ENCODE peak calls at places on chromosomes 1 and 21, in four cellular contexts. T, V, G and E are unnamed samples.

GRCh38 chr1:226658538-226659125 is 80.5 kb downstream of the ITPKB start:
- DNase-seq in T (no peak), V (peak), G (no peak), E (no peak)

GRCh38 chr1:91741906-91742305 is 144.0 kb downstream of the TGFBR3 start:
- DNase-seq in G (no peak), V (no peak), T (no peak), E (no peak)

GRCh38 chr1:85229574-85230097 is 28.8 kb upstream of the SYDE2 start:
- DNase-seq in G (peak), V (no peak), T (no peak), E (no peak)

GRCh38 chr21:24045775-24046215 is 1561.5 kb downstream of the MRPL39 start:
- DNase-seq in T (peak), V (peak), G (peak), E (peak)

GRCh38 chr1:41382531-41383090 is 21.4 kb downstream of the FOXO6 start:
- DNase-seq in G (peak), V (peak), T (peak), E (peak)

GRCh38 chr1:6466023-6466422 is at the start of gene TNFRSF25:
- DNase-seq in G (no peak), T (no peak), V (no peak), E (no peak)

GRCh38 chr1:177340601-177341067 is 169.9 kb downstream of the BRINP2 start:
- DNase-seq in V (no peak), G (no peak), T (no peak), E (peak)

GRCh38 chr1:52738148-52738547 is 11.9 kb downstream of the ZYG11B start:
- DNase-seq in G (no peak), T (no peak), V (no peak), E (no peak)

GRCh38 chr21:21366277-21366676 is 368.1 kb downstream of the NCAM2 start:
- DNase-seq in V (no peak), T (no peak), G (no peak), E (no peak)

GRCh38 chr1:87151500-87152421 is 176.9 kb upstream of the LMO4 start:
- DNase-seq in V (peak), G (peak), T (peak), E (peak)

GRCh38 chr1:36420409-36420808 is 22.7 kb upstream of the LSM10 start:
- DNase-seq in G (no peak), T (peak), V (no peak), E (no peak)

GRCh38 chr1:204398197-204399125 is 13.2 kb downstream of the PPP1R15B start:
- DNase-seq in G (peak), V (peak), T (no peak), E (peak)

GRCh38 chr1:22535399-22535798 is 27.9 kb upstream of the EPHA8 start:
- DNase-seq in V (no peak), G (no peak), T (no peak), E (no peak)

GRCh38 chr1:152398812-152399698 is 15.0 kb downstream of the CRNN start:
- DNase-seq in V (no peak), T (no peak), G (no peak), E (no peak)

GRCh38 chr21:27315373-27315772 is 348.5 kb upstream of the ADAMTS5 start:
- DNase-seq in G (no peak), V (no peak), T (no peak), E (no peak)

GRCh38 chr1:39676951-39677350 is 5.0 kb upstream of the NT5C1A start:
- DNase-seq in T (no peak), V (no peak), G (peak), E (no peak)

GRCh38 chr1:225874431-225874830 is 7.7 kb downstream of the TMEM63A start:
- DNase-seq in G (no peak), V (no peak), T (no peak), E (no peak)

GRCh38 chr1:35935436-35935835 is 4.5 kb downstream of the AGO3 start:
- DNase-seq in G (no peak), T (no peak), V (no peak), E (no peak)

GRCh38 chr1:196678510-196678884 is 26.7 kb downstream of the CFH start:
- DNase-seq in V (no peak), G (peak), T (no peak), E (no peak)

GRCh38 chr1:164673584-164674214 is 114.7 kb downstream of the PBX1 start:
- DNase-seq in V (no peak), T (no peak), G (no peak), E (peak)

GRCh38 chr1:44305962-44306422 is 49.1 kb downstream of the ERI3 start:
- DNase-seq in T (no peak), G (no peak), V (no peak), E (no peak)

GRCh38 chr1:244361764-244362473 is 89.8 kb downstream of the ADSS2 start:
- DNase-seq in T (no peak), V (peak), G (peak), E (no peak)

GRCh38 chr1:107935396-107936064 is 29.4 kb downstream of the VAV3 start:
- DNase-seq in V (no peak), T (no peak), G (no peak), E (no peak)

GRCh38 chr1:99850458-99850974 is 355 bp downstream of the AGL start:
- DNase-seq in T (no peak), V (peak), G (no peak), E (no peak)

GRCh38 chr1:39213511-39214002 is 9.1 kb downstream of the MACF1 start:
- DNase-seq in G (peak), T (no peak), V (no peak), E (no peak)

GRCh38 chr1:7539772-7540175 is 231.3 kb upstream of the VAMP3 start:
- DNase-seq in V (no peak), T (no peak), G (peak), E (peak)

GRCh38 chr1:207050428-207050767 is 610 bp downstream of the YOD1 start:
- DNase-seq in G (no peak), T (no peak), V (no peak), E (no peak)

GRCh38 chr1:149917590-149918144 is at the start of gene SV2A:
- DNase-seq in T (no peak), G (no peak), V (peak), E (peak)

GRCh38 chr1:33562563-33562962 is 90.1 kb downstream of the ZSCAN20 start:
- DNase-seq in V (no peak), G (no peak), T (no peak), E (no peak)

GRCh38 chr1:29762635-29763034 is 526.3 kb downstream of the PTPRU start:
- DNase-seq in T (no peak), G (no peak), V (no peak), E (no peak)
- TF ChIP-seq CTCF in T (no peak), G (no peak), V (no peak), E (no peak)

DNA sequence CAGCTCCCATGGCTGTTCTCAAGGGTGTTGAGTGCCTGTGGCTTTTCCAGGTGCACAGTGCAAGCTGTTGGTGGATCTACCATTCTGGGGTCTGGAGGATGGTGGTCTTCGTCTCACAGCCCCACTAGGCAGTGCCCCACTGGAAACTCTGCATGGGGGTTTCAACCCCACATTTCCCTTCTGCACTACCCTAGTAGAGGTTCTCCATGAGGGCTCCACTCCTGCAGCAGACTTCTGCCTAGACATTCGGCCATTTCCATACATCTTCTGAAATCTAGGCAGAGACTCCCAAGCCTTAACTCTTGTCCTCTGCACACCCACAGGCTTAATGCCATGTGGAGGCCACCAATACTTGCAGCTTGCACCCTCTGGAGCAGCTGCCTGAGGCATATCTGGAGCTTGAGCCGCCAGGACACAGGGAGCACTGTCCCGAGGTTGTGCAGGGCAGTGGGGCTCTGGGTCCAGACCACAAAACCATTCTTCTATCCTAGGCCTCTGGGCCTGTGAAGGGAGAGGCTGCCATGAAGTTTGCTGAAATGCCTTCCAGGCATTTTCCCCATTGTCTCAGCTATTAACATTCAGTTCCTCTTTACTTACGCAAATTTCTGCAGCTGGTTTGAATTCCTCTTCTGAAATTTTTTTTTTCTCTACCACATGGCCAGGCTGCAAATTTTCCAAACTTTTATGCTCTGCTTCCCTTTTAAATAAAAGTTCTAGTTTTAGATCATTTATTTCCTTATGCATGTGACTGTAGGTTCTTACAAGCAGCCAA is 8.8 kb upstream of the CAPN8 start:
- DNase-seq in V (no peak), T (no peak), G (no peak), E (no peak)
- TF ChIP-seq CTCF in V (no peak), T (no peak), G (no peak), E (no peak)

GRCh38 chr21:33402011-33402979 is 918 bp upstream of the IFNGR2 start:
- DNase-seq in V (peak), T (peak), G (no peak), E (peak)
- TF ChIP-seq CTCF in V (no peak), T (no peak), G (no peak), E (no peak)

GRCh38 chr1:12618661-12619395 is 818 bp upstream of the DHRS3 start:
- DNase-seq in G (peak), V (peak), T (peak), E (peak)

GRCh38 chr1:12617901-12618660 is at the start of gene DHRS3:
- DNase-seq in V (peak), G (peak), T (peak), E (peak)

GRCh38 chr1:12620931-12621330 is 2.9 kb upstream of the DHRS3 start:
- DNase-seq in V (no peak), G (no peak), T (no peak), E (no peak)

GRCh38 chr1:12620142-12620865 is 2.3 kb upstream of the DHRS3 start:
- DNase-seq in G (no peak), V (no peak), T (no peak), E (no peak)

DNA sequence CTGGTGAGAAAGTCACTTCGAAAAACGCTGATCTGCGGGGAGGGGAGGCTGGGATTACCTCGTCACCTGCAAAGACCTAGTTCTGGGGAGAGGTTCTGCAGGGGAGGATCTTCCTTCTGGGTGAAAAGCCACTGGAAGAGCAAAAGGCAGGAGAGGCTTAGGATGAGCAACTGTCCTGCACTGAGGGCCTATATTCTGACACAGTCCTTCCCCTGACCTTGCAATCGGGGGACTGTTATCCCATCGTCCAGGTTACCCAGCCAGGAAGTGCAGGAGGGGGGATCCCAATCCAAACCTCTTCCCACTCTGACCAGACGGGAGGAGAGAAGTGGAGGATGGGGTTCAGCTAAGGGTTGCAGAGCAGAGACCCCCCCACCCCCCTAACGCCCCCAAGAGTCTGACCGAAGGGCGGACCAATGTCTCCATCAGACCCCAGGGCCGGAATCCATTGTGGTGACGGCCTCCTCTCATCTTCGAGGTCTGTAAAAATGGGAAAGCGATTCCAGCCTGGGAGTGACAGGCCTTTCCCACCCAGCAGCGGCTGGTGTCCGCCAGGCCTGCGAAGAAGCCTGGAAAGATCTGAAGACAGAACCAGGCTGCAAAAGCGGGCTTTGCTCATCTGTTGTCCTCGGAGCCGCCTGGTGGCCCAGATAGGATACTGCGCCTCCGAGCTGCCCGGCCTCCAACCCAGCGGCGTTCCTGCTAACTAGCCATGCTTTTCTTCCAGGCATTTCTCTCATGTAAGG is 1.6 kb upstream of the DHRS3 start:
- DNase-seq in G (peak), T (peak), V (peak), E (peak)
- TF ChIP-seq CTCF in G (peak), T (peak), V (peak), E (peak)

GRCh38 chr1:15154480-15155036 is 1.0 kb downstream of the TMEM51 start:
- DNase-seq in T (peak), G (peak), V (peak), E (peak)

GRCh38 chr1:15153184-15153841 is at the start of gene TMEM51:
- DNase-seq in T (peak), V (peak), G (peak), E (peak)

GRCh38 chr1:15155191-15155590 is 1.6 kb downstream of the TMEM51 start:
- DNase-seq in V (no peak), G (no peak), T (no peak), E (no peak)

GRCh38 chr1:15152318-15153183 is 996 bp upstream of the TMEM51 start:
- DNase-seq in T (peak), G (peak), V (peak), E (peak)

GRCh38 chr1:15153842-15154479 is 414 bp downstream of the TMEM51 start:
- DNase-seq in G (peak), V (peak), T (peak), E (peak)
- TF ChIP-seq CTCF in G (peak), V (peak), T (peak), E (peak)

GRCh38 chr1:190633488-190633887 is 155.8 kb upstream of the BRINP3 start:
- DNase-seq in V (no peak), T (no peak), G (no peak), E (no peak)
- TF ChIP-seq CTCF in V (no peak), T (no peak), G (no peak), E (peak)

GRCh38 chr21:38380391-38381137 is 117.7 kb downstream of the ERG start:
- DNase-seq in T (no peak), V (no peak), G (no peak), E (no peak)
- TF ChIP-seq CTCF in T (no peak), V (peak), G (peak), E (peak)

DNA sequence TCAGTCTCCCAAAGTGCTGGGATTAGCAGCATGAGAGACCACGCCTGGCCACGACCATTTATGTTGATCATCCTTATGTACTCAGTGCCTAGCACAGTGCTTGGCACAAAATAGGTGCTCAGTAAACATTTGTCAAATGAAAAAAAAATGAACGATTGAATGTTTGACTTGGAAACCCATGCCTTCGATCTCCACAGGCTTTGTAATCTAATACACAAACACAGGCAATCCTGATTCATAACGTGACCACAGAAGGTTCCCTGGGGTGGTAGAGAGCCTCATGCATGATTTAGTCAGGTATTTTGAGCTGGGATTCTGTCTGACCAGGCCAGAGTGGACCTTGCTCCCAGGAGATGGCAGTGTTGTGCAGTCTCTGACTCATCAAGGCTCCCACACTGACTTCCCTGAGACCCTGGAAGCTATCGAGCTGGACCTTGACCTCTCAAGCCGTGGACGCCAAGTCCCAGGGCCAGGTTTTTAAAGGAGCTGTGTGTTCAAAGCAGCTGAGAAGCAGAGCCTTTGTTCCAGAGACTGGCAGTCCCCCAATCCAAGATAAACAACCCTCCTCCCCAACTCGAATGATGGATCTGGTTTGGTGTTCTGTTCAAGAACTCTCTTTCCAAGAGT is 81.1 kb downstream of the PGM1 start:
- DNase-seq in G (peak), T (peak), V (peak), E (peak)
- TF ChIP-seq CTCF in G (peak), T (peak), V (peak), E (peak)

GRCh38 chr1:19877351-19877750 is 4.8 kb upstream of the OTUD3 start:
- DNase-seq in V (no peak), G (no peak), T (no peak), E (no peak)

GRCh38 chr1:19869929-19870328 is 12.3 kb upstream of the OTUD3 start:
- DNase-seq in V (no peak), G (no peak), T (no peak), E (no peak)

GRCh38 chr1:19866758-19867157 is 15.4 kb upstream of the OTUD3 start:
- DNase-seq in T (no peak), G (peak), V (no peak), E (no peak)

GRCh38 chr1:19877821-19878636 is 4.2 kb upstream of the OTUD3 start:
- DNase-seq in V (peak), T (no peak), G (no peak), E (no peak)

DNA sequence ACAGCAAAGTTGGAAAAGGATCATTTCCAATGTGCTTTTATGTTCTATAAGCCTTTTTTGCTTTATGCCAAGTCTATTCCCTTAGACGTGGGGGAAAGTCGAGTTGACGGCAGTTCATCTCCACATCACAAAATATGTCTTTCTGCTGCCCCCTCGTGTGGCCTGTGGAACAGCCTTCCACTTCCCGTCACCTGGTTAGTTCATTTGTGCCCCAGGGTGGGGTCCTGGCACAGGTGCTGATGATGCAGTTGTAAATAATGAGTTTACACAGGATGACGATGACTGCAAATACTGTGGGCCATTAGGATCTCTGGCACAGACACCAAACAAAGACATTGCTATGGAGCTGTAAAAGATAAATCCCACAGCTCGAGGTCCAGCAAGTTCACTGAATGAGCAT is 10.0 kb upstream of the OTUD3 start:
- DNase-seq in T (no peak), V (peak), G (peak), E (no peak)
- TF ChIP-seq CTCF in T (no peak), V (peak), G (no peak), E (no peak)